ENCODE peak calls at places on chromosome 5, in seven cellular contexts. M is endodermal cell; W is PC-9; B is fibroblast of lung; Z is tibial nerve; N is foreskin keratinocyte; Y is CD8-positive, alpha-beta memory T cell. S is an unnamed sample.

GRCh38 chr5:160230686-160231527 is 1.6 kb downstream of the FABP6 start:
- DNase-seq in M (no peak), Y (no peak), N (peak; percentile 55), W (peak; percentile 56), Z (no peak), B (peak; percentile 5), S (no peak)

GRCh38 chr5:144028058-144028457 is 142.4 kb downstream of the YIPF5 start:
- DNase-seq in Y (no peak), W (no peak), Z (no peak), N (peak; percentile 37), M (no peak), B (peak; percentile 68), S (no peak)

GRCh38 chr5:126044111-126044668 is 379.0 kb upstream of the GRAMD2B start:
- DNase-seq in M (no peak), N (peak; percentile 83), Y (no peak), Z (no peak), B (peak; percentile 68), W (no peak), S (no peak)

GRCh38 chr5:128341056-128341455 is 197.0 kb downstream of the FBN2 start:
- DNase-seq in Z (no peak), B (peak; percentile 38), N (no peak), W (no peak), M (no peak), Y (no peak), S (no peak)

GRCh38 chr5:176859916-176860315 is 39.2 kb downstream of the HK3 start:
- DNase-seq in Y (no peak), Z (no peak), W (no peak), B (no peak), N (no peak), M (no peak), S (no peak)

GRCh38 chr5:73783823-73784222 is 157.8 kb downstream of the ARHGEF28 start:
- DNase-seq in B (peak; percentile 42), N (no peak), M (no peak), Y (no peak), Z (no peak), W (no peak), S (no peak)

GRCh38 chr5:3006961-3007551 is 255.6 kb upstream of the IRX2 start:
- DNase-seq in B (no peak), Y (no peak), W (no peak), Z (no peak), N (no peak), M (peak; percentile 26), S (no peak)

GRCh38 chr5:7872517-7873149 is 3.7 kb downstream of the MTRR start:
- DNase-seq in B (no peak), M (no peak), Z (no peak), N (no peak), W (no peak), Y (no peak), S (no peak)

GRCh38 chr5:108258001-108258400 is 123.9 kb downstream of the FBXL17 start:
- DNase-seq in Z (no peak), M (no peak), W (no peak), B (no peak), N (no peak), Y (no peak), S (no peak)

GRCh38 chr5:148343603-148344230 is 8.4 kb downstream of the SPINK9 start:
- DNase-seq in Z (no peak), M (no peak), Y (no peak), B (no peak), N (no peak), W (no peak), S (no peak)

GRCh38 chr5:6522983-6523382 is 74.3 kb downstream of the UBE2QL1 start:
- DNase-seq in N (no peak), Z (no peak), Y (no peak), M (no peak), W (no peak), B (no peak), S (no peak)

DNA sequence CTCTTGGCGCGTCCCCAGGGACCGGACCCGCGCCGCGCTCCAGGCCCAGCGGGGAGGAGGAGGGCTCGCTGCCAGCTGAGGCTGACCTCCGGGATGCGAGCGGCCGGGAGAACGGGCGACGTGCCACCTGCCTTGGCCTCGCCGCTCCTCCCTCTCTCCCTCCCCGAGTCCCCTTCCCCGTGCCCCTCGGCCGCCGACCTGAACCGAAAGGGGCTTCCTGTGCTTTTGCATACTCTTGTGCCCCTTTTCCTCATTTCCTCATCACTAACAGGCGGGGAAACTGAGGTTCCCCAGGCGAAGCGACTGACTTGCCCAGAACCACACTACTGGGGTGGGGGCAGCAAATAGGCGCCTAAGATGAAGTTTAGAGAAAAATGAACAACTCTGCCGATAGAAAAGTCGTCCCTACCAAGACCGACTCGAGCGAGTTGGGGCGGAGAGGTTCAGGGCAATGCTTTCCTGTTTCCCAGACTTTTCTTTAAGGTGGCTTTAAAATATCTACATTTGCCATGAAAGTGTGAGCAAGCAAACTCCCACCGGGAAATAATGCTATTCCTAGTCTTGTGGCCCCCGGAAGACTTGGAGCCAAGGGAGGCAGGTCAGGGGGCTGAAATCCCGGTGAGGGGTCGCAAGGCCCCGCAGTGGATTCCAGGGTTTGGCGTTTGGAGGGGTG is 580 bp upstream of the DUSP1 start:
- DNase-seq in M (no peak), Y (no peak), W (no peak), N (peak; percentile 45), Z (no peak), B (peak; percentile 74), S (no peak)
- H3K4me1 ChIP-seq in M (peaks cover 4% of the 10 kb centered on the region), Y (peaks cover 42% of the 10 kb centered on the region), W (peaks cover 64% of the 10 kb centered on the region), N (peaks cover 5% of the 10 kb centered on the region), Z (peaks cover 54% of the 10 kb centered on the region), B (peaks cover 24% of the 10 kb centered on the region), S (peaks cover 45% of the 10 kb centered on the region)

GRCh38 chr5:141516648-141517025 is 27.8 kb downstream of the PCDHGC5 start:
- DNase-seq in Z (no peak), W (no peak), M (no peak), B (no peak), Y (no peak), N (no peak), S (no peak)

GRCh38 chr5:141517321-141517720 is 28.4 kb downstream of the PCDHGC5 start:
- DNase-seq in Y (no peak), W (no peak), B (no peak), M (no peak), N (no peak), Z (no peak), S (no peak)

GRCh38 chr5:141519605-141520288 is 30.9 kb downstream of the PCDHGC5 start:
- DNase-seq in Z (no peak), B (peak; percentile 29), W (no peak), M (no peak), Y (no peak), N (no peak), S (no peak)

GRCh38 chr5:141518616-141519015 is 29.7 kb downstream of the PCDHGC5 start:
- DNase-seq in W (no peak), N (no peak), B (no peak), Z (no peak), Y (no peak), M (peak; percentile 10), S (no peak)

DNA sequence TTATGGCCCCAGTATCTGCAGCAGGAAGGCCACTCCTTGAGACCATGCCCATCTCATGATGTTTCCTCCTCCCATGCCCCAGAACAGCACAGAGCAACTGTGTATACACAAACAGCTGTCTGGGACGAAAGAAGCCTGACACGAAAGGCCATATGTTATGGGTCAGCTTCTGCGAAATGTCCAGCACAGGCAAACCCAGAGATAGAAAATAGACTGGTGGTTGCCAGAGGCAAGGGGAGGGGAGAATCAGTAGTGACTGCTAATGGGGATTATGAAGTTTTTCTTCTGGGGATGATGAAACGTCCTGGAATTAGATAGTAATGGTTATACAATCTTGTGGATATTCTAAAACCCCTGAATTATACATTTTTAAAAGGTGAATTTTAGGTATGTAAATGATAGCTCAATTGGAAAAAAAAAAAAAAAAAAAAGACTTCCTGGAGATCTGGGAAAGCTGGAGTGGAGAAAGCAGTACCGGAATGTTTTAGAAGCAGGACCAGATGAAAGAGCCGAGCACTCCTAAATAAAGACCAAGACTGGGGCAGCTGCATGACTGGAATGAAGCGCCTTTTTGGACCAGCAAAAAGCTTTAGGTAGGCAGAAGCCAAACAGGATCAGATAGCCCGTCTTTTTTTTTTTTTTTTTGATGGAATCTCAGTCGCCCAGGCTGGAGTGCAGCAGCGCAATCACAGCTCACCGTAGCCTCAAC is 29.2 kb downstream of the PCDHGC5 start:
- DNase-seq in N (no peak), Z (no peak), W (no peak), Y (no peak), B (peak; percentile 95), M (peak; percentile 18), S (no peak)
- H3K4me1 ChIP-seq in N (peaks cover 51% of the 10 kb centered on the region), Z (peaks cover 35% of the 10 kb centered on the region), W (peaks cover 43% of the 10 kb centered on the region), Y (peaks cover 20% of the 10 kb centered on the region), B (peaks cover 75% of the 10 kb centered on the region), M (peaks cover 22% of the 10 kb centered on the region), S (peaks cover 20% of the 10 kb centered on the region)

DNA sequence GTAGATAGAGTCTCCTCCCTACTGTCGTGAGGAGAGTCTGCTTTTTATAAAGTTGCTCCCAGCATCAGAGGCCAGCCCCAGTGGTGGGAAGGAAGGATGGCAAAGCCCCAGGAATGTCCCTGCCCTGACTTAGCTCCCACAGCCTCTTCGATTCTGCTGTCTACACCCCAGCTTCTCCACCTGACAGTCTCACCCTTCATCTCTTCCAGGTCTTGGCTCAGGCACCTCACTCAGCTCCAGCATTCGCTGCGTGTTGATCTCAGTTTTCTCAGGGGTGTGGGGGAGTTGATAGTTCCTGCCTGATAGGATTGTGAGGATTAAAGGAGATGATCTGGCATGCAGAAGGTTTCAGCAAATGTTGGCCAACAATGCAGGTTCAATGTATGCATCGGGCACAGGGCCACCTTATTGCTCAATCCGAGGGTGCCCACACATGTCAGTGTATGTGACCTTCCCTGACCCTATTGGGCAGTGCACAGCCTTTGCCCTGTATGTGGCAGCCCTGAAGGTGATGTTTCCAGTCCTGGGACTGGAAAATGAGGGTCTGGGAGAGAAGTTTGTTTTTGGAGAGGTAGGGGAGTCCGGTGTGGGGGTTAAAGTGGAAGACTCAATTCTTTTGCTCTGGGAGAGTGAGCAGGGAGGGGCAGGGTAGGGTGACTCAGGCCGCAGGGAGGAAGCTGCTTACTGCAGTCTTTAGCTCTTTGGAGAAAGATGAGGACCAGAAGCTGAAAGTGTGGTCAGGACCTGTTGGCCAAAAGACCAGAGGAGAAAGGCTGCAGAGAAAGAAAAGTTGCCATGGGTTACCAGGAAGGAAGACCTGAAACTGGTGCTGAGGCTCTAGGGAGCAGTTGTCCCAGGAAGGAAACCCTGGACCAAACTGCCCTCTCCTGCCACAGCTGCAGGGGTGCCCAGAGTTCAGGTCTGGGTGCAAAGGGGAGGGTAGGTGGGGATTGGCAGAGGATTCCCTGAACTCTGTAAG is 153.2 kb downstream of the MACROH2A1 start:
- DNase-seq in W (peak; percentile 78), M (peak; percentile 45), Z (no peak), Y (no peak), N (peak; percentile 74), B (peak; percentile 53), S (peak; percentile 36)
- H3K4me1 ChIP-seq in W (peaks cover 37% of the 10 kb centered on the region), M (peaks cover 21% of the 10 kb centered on the region), Z (no peaks in the 10 kb centered on the region), Y (no peaks in the 10 kb centered on the region), N (peaks cover 32% of the 10 kb centered on the region), B (peaks cover 43% of the 10 kb centered on the region), S (peaks cover 71% of the 10 kb centered on the region)

GRCh38 chr5:39161578-39161977 is 57.8 kb downstream of the FYB1 start:
- DNase-seq in Z (no peak), B (no peak), N (no peak), M (no peak), W (no peak), Y (no peak), S (no peak)

GRCh38 chr5:39158786-39159185 is 60.6 kb downstream of the FYB1 start:
- DNase-seq in N (no peak), M (no peak), Y (no peak), B (no peak), W (no peak), Z (no peak), S (no peak)

GRCh38 chr5:39158127-39158593 is 61.2 kb downstream of the FYB1 start:
- DNase-seq in M (no peak), W (no peak), Z (no peak), Y (peak; percentile 25), B (no peak), N (peak; percentile 78), S (peak; percentile 12)

GRCh38 chr5:39159986-39160490 is 59.3 kb downstream of the FYB1 start:
- DNase-seq in Y (no peak), W (peak; percentile 33), N (no peak), M (no peak), Z (no peak), B (no peak), S (no peak)

GRCh38 chr5:39160576-39161213 is 58.7 kb downstream of the FYB1 start:
- DNase-seq in W (no peak), B (no peak), Z (no peak), Y (no peak), N (no peak), M (no peak), S (no peak)
- H3K4me1 ChIP-seq in W (peaks cover 10% of the 10 kb centered on the region), B (no peaks in the 10 kb centered on the region), Z (no peaks in the 10 kb centered on the region), Y (peaks cover 96% of the 10 kb centered on the region), N (peaks cover 4% of the 10 kb centered on the region), M (no peaks in the 10 kb centered on the region), S (peaks cover 3% of the 10 kb centered on the region)

S was measured in A549.